ENCODE peak calls at places on chromosomes 3 and 15, in ten cellular contexts. H is AG09319, R is cardiac fibroblast, F is PC-3, Q is progenitor cell of endocrine pancreas, B is WTC11, T is tibial nerve, P is A549, S is ascending aorta, K is fibroblast of pulmonary artery. U is an unnamed sample.

GRCh38 chr15:39793923-39794322 is 11.3 kb upstream of the FSIP1 start:
- DNase-seq in H (no peak), R (no peak), F (no peak), Q (no peak), B (no peak), T (no peak), P (no peak), S (no peak), K (no peak), U (no peak)

GRCh38 chr3:70728311-70728710 is 415.9 kb upstream of the MDFIC2 start:
- DNase-seq in H (no peak), R (no peak), F (peak), Q (no peak), B (no peak), T (no peak), P (no peak), S (no peak), K (no peak), U (no peak)

GRCh38 chr3:195715583-195716266 is 5.1 kb upstream of the MUC20 start:
- DNase-seq in H (no peak), R (no peak), F (peak), Q (no peak), B (no peak), T (no peak), P (peak), S (no peak), K (no peak), U (no peak)

GRCh38 chr3:190543656-190544055 is 29.8 kb downstream of the IL1RAP start:
- DNase-seq in H (no peak), R (no peak), F (peak), Q (no peak), B (no peak), T (no peak), P (no peak), S (no peak), K (no peak), U (no peak)

GRCh38 chr3:196765454-196765853 is 25.8 kb downstream of the PAK2 start:
- DNase-seq in H (no peak), R (no peak), F (no peak), Q (no peak), B (no peak), T (no peak), P (no peak), S (no peak), K (no peak), U (no peak)

GRCh38 chr15:66505430-66505811 is 295 bp downstream of the ZWILCH start:
- DNase-seq in H (no peak), R (no peak), F (peak), Q (no peak), B (no peak), T (no peak), P (no peak), S (no peak), K (peak), U (no peak)

GRCh38 chr3:99250272-99250671 is 348.8 kb upstream of the DCBLD2 start:
- DNase-seq in H (no peak), R (no peak), F (peak), Q (no peak), B (no peak), T (no peak), P (no peak), S (no peak), K (no peak), U (no peak)

GRCh38 chr3:46861996-46862688 is 1.1 kb downstream of the MYL3 start:
- DNase-seq in H (no peak), R (no peak), F (no peak), Q (no peak), B (peak), T (no peak), P (no peak), S (no peak), K (no peak), U (no peak)

GRCh38 chr3:193783166-193783896 is 190.3 kb downstream of the OPA1 start:
- DNase-seq in H (no peak), R (peak), F (peak), Q (no peak), B (no peak), T (no peak), P (no peak), S (no peak), K (peak), U (no peak)

GRCh38 chr3:58874795-58875194 is 175.0 kb downstream of the CFAP20DC start:
- DNase-seq in H (no peak), R (no peak), F (peak), Q (no peak), B (no peak), T (no peak), P (no peak), S (no peak), K (no peak), U (no peak)

GRCh38 chr3:58585005-58585786 is 8.0 kb upstream of the FAM107A start:
- DNase-seq in H (no peak), R (peak), F (peak), Q (peak), B (peak), T (peak), P (peak), S (peak), K (peak), U (peak)

DNA sequence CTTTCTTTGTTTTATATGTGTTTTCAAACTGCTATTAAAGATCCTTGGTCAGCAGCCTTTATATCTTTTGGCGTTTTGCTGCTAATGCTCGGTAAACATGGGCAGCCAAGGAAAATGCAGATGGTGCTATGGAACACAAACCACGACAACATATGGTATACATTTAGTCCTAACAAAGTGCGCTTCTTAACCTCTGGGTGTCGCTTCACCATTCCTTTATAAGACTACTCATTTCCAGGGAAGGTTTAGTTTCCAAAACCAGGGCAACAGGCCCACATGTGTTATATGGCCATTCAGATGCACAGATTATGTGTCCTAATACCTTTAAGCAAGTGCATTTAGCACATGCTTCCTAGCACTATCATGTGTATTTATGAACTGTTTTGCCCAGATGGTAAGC is 14.7 kb downstream of the SHOX2 start:
- DNase-seq in H (no peak), R (peak), F (no peak), Q (no peak), B (no peak), T (no peak), P (peak), S (no peak), K (peak), U (no peak)
- TF ChIP-seq CTCF in H (no peak), R (peak), F (no peak), Q (peak), B (peak), T (no peak), P (peak), S (no peak), K (peak), U (peak)

DNA sequence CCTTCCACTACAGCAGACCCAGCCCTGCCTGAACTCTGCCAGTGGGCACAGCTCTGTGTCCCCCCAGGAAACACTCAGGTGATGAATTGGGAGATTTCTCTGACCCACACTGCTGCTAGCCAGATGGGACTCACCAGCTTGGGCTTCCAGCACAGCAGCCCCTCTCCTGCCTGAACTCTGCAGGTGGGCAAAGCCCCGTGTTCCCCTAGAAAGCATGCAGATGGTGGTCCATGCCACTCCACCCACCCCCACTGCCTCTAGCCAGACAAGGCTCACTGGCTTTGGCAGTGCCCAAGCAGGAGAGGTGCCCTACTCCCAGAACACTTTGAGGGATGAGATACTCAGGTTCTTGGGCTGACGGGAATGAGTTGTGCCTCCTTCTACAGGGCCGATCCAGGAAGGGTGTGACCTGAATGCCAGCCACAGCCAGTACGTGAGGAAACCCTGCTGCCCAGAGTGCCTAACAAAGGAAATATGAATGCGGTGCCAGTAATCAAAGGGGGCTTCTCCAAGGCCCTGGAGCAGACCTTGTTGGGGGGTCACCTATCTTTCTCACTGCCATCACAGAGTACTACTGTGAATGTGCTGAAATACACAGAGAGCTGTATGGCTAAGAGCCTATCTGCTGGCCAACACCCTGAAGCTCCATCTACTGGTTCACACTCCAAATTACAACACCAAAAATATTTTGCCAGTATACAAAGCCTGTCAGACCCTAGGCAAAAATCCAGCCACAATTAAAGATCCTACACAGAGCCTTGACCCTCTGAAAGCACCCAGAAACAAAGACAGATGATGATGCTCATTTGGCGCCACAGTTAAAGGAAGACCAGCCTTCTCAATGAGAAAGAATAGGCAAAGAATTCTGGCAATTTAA is 61.9 kb downstream of the BTLA start:
- DNase-seq in H (peak), R (peak), F (peak), Q (no peak), B (no peak), T (no peak), P (peak), S (no peak), K (peak), U (no peak)
- TF ChIP-seq CTCF in H (peak), R (peak), F (peak), Q (no peak), B (peak), T (no peak), P (peak), S (no peak), K (peak), U (peak)

DNA sequence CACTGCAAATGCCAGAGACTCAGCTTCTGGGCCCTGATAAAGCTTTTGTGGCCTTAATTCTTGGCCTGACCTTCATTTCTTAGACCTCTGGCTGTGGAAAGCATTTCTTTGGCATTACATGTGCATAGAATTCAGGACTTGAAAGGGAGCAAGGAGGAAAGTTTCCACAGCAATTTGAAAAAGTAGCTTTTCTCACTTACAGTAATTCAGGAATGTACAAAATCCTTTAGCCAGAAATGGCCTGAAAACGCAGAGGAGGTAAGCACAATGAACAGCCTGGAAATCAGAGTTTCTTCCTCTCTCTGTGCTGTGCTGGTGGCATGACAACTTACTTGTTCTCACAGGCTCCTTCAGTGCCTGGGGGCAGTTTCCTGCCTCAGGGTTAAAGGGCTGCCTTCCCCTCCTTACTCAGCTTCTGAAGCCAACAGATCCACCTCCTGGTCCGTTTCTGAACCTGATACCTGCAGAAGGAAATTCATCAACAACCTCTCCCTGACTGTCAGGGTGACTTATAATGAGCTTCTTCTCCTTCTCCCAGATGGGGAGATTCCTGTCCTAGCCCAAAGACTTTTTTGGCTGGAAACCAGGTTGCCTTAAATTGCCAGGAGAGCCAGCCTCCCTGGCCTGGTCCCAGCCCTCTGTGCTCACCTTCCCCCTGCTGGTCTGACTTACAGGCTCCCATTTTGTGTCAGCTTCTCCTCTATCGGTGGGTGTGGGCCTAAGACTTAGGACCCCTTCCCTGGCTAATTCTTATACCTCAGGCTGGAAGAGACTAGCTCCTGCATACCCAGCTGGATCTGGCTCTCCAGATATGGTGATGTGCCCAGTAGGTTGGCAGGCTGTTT is 102.3 kb downstream of the MYRIP start:
- DNase-seq in H (no peak), R (peak), F (no peak), Q (no peak), B (peak), T (no peak), P (no peak), S (no peak), K (peak), U (peak)
- TF ChIP-seq CTCF in H (no peak), R (no peak), F (no peak), Q (peak), B (no peak), T (no peak), P (no peak), S (no peak), K (no peak), U (no peak)

GRCh38 chr3:126659915-126660886 is 5.3 kb upstream of the TXNRD3 start:
- DNase-seq in H (no peak), R (no peak), F (peak), Q (no peak), B (peak), T (no peak), P (peak), S (no peak), K (no peak), U (no peak)
- TF ChIP-seq CTCF in H (peak), R (peak), F (peak), Q (peak), B (no peak), T (no peak), P (no peak), S (no peak), K (peak), U (no peak)

DNA sequence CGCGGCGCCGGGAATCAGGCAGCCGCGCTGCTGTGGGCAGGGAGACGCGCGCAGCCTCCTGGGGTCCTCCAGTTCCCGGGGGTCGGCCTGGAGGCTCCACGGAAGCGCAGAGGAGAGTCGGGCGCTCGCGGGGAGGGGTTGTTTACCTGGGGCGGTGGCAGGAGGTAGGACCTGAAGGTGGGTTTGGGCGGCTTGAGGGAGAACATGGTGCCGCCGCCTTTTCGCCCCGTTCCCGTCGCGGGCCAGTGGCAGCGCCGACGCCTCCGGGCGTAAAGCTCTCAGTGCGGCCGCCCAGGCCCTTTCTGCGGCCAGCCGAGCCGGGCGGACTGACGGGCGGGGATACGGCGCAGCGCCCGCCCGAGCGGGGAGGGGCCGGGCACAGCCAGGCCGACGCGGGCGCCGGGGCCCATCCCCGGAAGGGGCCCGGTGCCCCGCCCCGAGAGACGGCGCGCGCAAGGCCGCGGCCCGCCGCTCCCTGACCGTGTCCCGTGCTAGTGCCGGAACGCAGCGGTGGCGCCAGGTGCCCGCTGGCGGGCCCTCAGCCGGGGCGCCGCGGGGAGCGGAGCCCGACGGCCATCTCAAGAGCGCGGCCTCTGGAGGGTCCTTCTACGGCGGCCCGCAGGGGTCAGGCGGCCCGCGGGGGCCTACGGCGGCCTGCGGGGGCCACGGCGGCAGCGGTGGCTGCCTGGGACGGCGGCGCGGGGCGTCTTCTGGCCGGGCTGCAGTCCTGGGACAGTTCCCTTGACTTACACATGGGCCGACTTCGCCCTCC is at the start of gene MTMR10:
- DNase-seq in H (peak), R (peak), F (peak), Q (peak), B (peak), T (peak), P (peak), S (no peak), K (peak), U (peak)
- TF ChIP-seq CTCF in H (no peak), R (no peak), F (no peak), Q (no peak), B (no peak), T (no peak), P (no peak), S (no peak), K (no peak), U (no peak)

GRCh38 chr3:176650478-176650877 is 546.8 kb downstream of the TBL1XR1 start:
- DNase-seq in H (no peak), R (no peak), F (peak), Q (no peak), B (no peak), T (no peak), P (peak), S (no peak), K (peak), U (no peak)
- TF ChIP-seq CTCF in H (no peak), R (peak), F (peak), Q (peak), B (no peak), T (no peak), P (no peak), S (no peak), K (peak), U (peak)

U was measured in nephron progenitor cell.